ENCODE peak calls at places on chromosomes 3 and 15, in nine cellular contexts. One of them, this sample, is unnamed.

GRCh38 chr3:101850327-101851048 is 1.2 kb downstream of the NFKBIZ start:
- DNase-seq in NCI-H748 treated with DMSO at 0.1 percent for 48 hours: peak
- DNase-seq in A172: peak
- DNase-seq in stimulated activated naive CD4-positive, alpha-beta T cell treated with Interleukin-2 at 50 U/mL for 16 hours: peak
- DNase-seq in tibial nerve: no peak
- DNase-seq in GM12892: no peak
- DNase-seq in breast epithelium: no peak
- DNase-seq in T-helper 2 cell: no peak
- DNase-seq in IMR-90: peak
- DNase-seq in this sample: peak

GRCh38 chr3:195097331-195098255 is 173.4 kb downstream of the XXYLT1 start:
- DNase-seq in breast epithelium: no peak
- DNase-seq in T-helper 2 cell: no peak
- DNase-seq in A172: no peak
- DNase-seq in NCI-H748 treated with DMSO at 0.1 percent for 48 hours: no peak
- DNase-seq in tibial nerve: no peak
- DNase-seq in IMR-90: peak
- DNase-seq in stimulated activated naive CD4-positive, alpha-beta T cell treated with Interleukin-2 at 50 U/mL for 16 hours: no peak
- DNase-seq in GM12892: no peak
- DNase-seq in this sample: no peak

GRCh38 chr3:49158792-49159191 is 7.3 kb downstream of the CCDC71 start:
- DNase-seq in IMR-90: no peak
- DNase-seq in tibial nerve: no peak
- DNase-seq in GM12892: no peak
- DNase-seq in NCI-H748 treated with DMSO at 0.1 percent for 48 hours: no peak
- DNase-seq in stimulated activated naive CD4-positive, alpha-beta T cell treated with Interleukin-2 at 50 U/mL for 16 hours: no peak
- DNase-seq in A172: no peak
- DNase-seq in T-helper 2 cell: no peak
- DNase-seq in breast epithelium: no peak
- DNase-seq in this sample: no peak

GRCh38 chr15:98666441-98666840 is 18.1 kb downstream of the IGF1R start:
- DNase-seq in tibial nerve: no peak
- DNase-seq in breast epithelium: no peak
- DNase-seq in NCI-H748 treated with DMSO at 0.1 percent for 48 hours: no peak
- DNase-seq in T-helper 2 cell: no peak
- DNase-seq in GM12892: no peak
- DNase-seq in stimulated activated naive CD4-positive, alpha-beta T cell treated with Interleukin-2 at 50 U/mL for 16 hours: no peak
- DNase-seq in A172: no peak
- DNase-seq in IMR-90: no peak
- DNase-seq in this sample: no peak

GRCh38 chr15:70463453-70463834 is 299.9 kb downstream of the UACA start:
- DNase-seq in tibial nerve: no peak
- DNase-seq in GM12892: no peak
- DNase-seq in IMR-90: no peak
- DNase-seq in stimulated activated naive CD4-positive, alpha-beta T cell treated with Interleukin-2 at 50 U/mL for 16 hours: no peak
- DNase-seq in A172: no peak
- DNase-seq in NCI-H748 treated with DMSO at 0.1 percent for 48 hours: no peak
- DNase-seq in breast epithelium: no peak
- DNase-seq in T-helper 2 cell: no peak
- DNase-seq in this sample: no peak

GRCh38 chr15:35907507-35907906 is 361.5 kb upstream of the DPH6 start:
- DNase-seq in NCI-H748 treated with DMSO at 0.1 percent for 48 hours: no peak
- DNase-seq in stimulated activated naive CD4-positive, alpha-beta T cell treated with Interleukin-2 at 50 U/mL for 16 hours: no peak
- DNase-seq in tibial nerve: no peak
- DNase-seq in IMR-90: peak
- DNase-seq in T-helper 2 cell: no peak
- DNase-seq in A172: no peak
- DNase-seq in GM12892: no peak
- DNase-seq in breast epithelium: no peak
- DNase-seq in this sample: no peak

GRCh38 chr3:177977381-177978158 is 558.7 kb upstream of the KCNMB2 start:
- DNase-seq in breast epithelium: no peak
- DNase-seq in T-helper 2 cell: no peak
- DNase-seq in NCI-H748 treated with DMSO at 0.1 percent for 48 hours: no peak
- DNase-seq in GM12892: no peak
- DNase-seq in A172: peak
- DNase-seq in tibial nerve: no peak
- DNase-seq in IMR-90: peak
- DNase-seq in stimulated activated naive CD4-positive, alpha-beta T cell treated with Interleukin-2 at 50 U/mL for 16 hours: no peak
- DNase-seq in this sample: peak

GRCh38 chr15:95972136-95972553 is 358.4 kb upstream of the NR2F2 start:
- DNase-seq in stimulated activated naive CD4-positive, alpha-beta T cell treated with Interleukin-2 at 50 U/mL for 16 hours: no peak
- DNase-seq in A172: no peak
- DNase-seq in GM12892: no peak
- DNase-seq in NCI-H748 treated with DMSO at 0.1 percent for 48 hours: no peak
- DNase-seq in breast epithelium: peak
- DNase-seq in IMR-90: peak
- DNase-seq in tibial nerve: peak
- DNase-seq in T-helper 2 cell: no peak
- DNase-seq in this sample: peak

GRCh38 chr15:27993996-27994775 is 104.9 kb downstream of the OCA2 start:
- DNase-seq in breast epithelium: no peak
- DNase-seq in A172: no peak
- DNase-seq in NCI-H748 treated with DMSO at 0.1 percent for 48 hours: no peak
- DNase-seq in GM12892: no peak
- DNase-seq in IMR-90: no peak
- DNase-seq in stimulated activated naive CD4-positive, alpha-beta T cell treated with Interleukin-2 at 50 U/mL for 16 hours: no peak
- DNase-seq in tibial nerve: no peak
- DNase-seq in T-helper 2 cell: no peak
- DNase-seq in this sample: no peak

GRCh38 chr3:58952128-58952917 is 97.5 kb downstream of the CFAP20DC start:
- DNase-seq in GM12892: no peak
- DNase-seq in breast epithelium: no peak
- DNase-seq in IMR-90: peak
- DNase-seq in T-helper 2 cell: no peak
- DNase-seq in tibial nerve: no peak
- DNase-seq in stimulated activated naive CD4-positive, alpha-beta T cell treated with Interleukin-2 at 50 U/mL for 16 hours: no peak
- DNase-seq in A172: no peak
- DNase-seq in NCI-H748 treated with DMSO at 0.1 percent for 48 hours: no peak
- DNase-seq in this sample: no peak

GRCh38 chr15:58441376-58442070 is 9.7 kb downstream of the LIPC start:
- DNase-seq in IMR-90: peak
- DNase-seq in GM12892: no peak
- DNase-seq in T-helper 2 cell: no peak
- DNase-seq in tibial nerve: no peak
- DNase-seq in stimulated activated naive CD4-positive, alpha-beta T cell treated with Interleukin-2 at 50 U/mL for 16 hours: no peak
- DNase-seq in A172: peak
- DNase-seq in breast epithelium: no peak
- DNase-seq in NCI-H748 treated with DMSO at 0.1 percent for 48 hours: no peak
- DNase-seq in this sample: peak

This sample was measured in EL.